ENCODE peak calls at places on chromosomes 4 and X, in six cellular contexts. N, V, Z, O, J and W are unnamed samples.

GRCh38 chr4:89110986-89111832 is at the start of gene TIGD2:
- DNase-seq in J (peak), Z (peak), O (peak), N (peak), V (peak), W (peak)

GRCh38 chr4:15695240-15695699 is 7.6 kb upstream of the BST1 start:
- DNase-seq in V (peak), N (no peak), J (no peak), Z (no peak), O (no peak), W (peak)

GRCh38 chr4:129344058-129344457 is 248.1 kb downstream of the C4orf33 start:
- DNase-seq in Z (peak), V (peak), J (peak), O (no peak), N (peak), W (no peak)

GRCh38 chr4:54109226-54110018 is 9.5 kb downstream of the GSX2 start:
- DNase-seq in V (no peak), N (no peak), J (no peak), O (no peak), Z (no peak), W (no peak)

GRCh38 chrX:97860206-97860605 is 976.5 kb downstream of the RPA4 start:
- DNase-seq in Z (no peak), N (no peak), O (no peak), V (peak), J (no peak), W (no peak)

GRCh38 chr4:136369073-136369472 is 1163.2 kb downstream of the PCDH18 start:
- DNase-seq in V (peak), N (no peak), O (no peak), Z (no peak), J (no peak), W (no peak)

GRCh38 chr4:15657366-15657765 is 2.2 kb upstream of the FBXL5 start:
- DNase-seq in N (no peak), J (no peak), V (no peak), Z (no peak), O (no peak), W (no peak)

GRCh38 chr4:37389369-37389765 is 144.8 kb downstream of the NWD2 start:
- DNase-seq in N (no peak), Z (no peak), O (no peak), J (no peak), V (no peak), W (no peak)

GRCh38 chr4:87422104-87423052 is at the start of gene NUDT9:
- DNase-seq in N (peak), V (peak), J (peak), O (peak), Z (peak), W (peak)
- TF ChIP-seq CTCF in N (peak), V (no peak), J (no peak), O (no peak), Z (no peak), W (no peak)

GRCh38 chrX:107629533-107629909 is 1.2 kb downstream of the PRPS1 start:
- DNase-seq in Z (peak), V (peak), N (peak), J (peak), O (no peak), W (no peak)
- TF ChIP-seq CTCF in Z (peak), V (peak), N (no peak), J (peak), O (no peak), W (peak)

GRCh38 chr4:121464854-121465253 is 84.0 kb upstream of the QRFPR start:
- DNase-seq in J (no peak), Z (no peak), V (no peak), O (no peak), N (no peak), W (no peak)
- TF ChIP-seq CTCF in J (no peak), Z (no peak), V (no peak), O (no peak), N (no peak), W (no peak)

GRCh38 chr4:152309418-152309817 is 226.5 kb downstream of the FBXW7 start:
- DNase-seq in J (peak), O (no peak), Z (peak), N (no peak), V (no peak), W (no peak)

GRCh38 chr4:152308925-152309324 is 227.0 kb downstream of the FBXW7 start:
- DNase-seq in N (no peak), Z (peak), O (no peak), V (no peak), J (no peak), W (no peak)

GRCh38 chr4:152310223-152310622 is 225.7 kb downstream of the FBXW7 start:
- DNase-seq in N (peak), O (no peak), J (no peak), Z (no peak), V (peak), W (peak)

GRCh38 chr4:152304220-152304619 is 231.7 kb downstream of the FBXW7 start:
- DNase-seq in N (peak), J (no peak), O (no peak), V (no peak), Z (no peak), W (no peak)

DNA sequence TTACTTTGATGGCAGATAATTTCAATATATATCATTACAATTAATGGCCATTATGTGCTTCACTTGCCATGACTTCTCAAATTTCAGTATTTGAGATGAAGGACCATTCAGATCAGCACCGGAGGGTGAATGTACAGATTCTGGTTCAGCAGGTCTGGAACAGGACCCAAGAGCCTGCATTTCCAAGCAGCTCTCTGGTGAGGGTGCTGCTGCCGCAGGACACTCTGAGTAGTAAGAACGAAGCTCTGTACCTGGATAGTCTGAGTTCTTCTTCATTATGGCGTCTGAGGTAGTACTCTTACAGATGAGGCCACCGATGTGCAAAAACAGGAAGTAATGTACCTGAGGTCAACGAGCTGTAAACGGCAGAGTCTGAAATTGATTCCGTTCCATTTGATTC is 228.2 kb downstream of the FBXW7 start:
- DNase-seq in N (peak), O (no peak), Z (no peak), V (no peak), J (no peak), W (no peak)
- TF ChIP-seq CTCF in N (no peak), O (no peak), Z (no peak), V (no peak), J (no peak), W (no peak)

GRCh38 chr4:4985036-4985435 is 34.2 kb downstream of the CYTL1 start:
- DNase-seq in V (no peak), O (no peak), J (no peak), Z (no peak), N (no peak), W (no peak)

GRCh38 chr4:4986856-4987255 is 32.4 kb downstream of the CYTL1 start:
- DNase-seq in O (no peak), J (no peak), V (no peak), Z (no peak), N (no peak), W (no peak)

GRCh38 chr4:4987656-4988055 is 31.6 kb downstream of the CYTL1 start:
- DNase-seq in Z (no peak), V (no peak), J (no peak), O (no peak), N (no peak), W (no peak)

GRCh38 chr4:4984186-4984585 is 35.1 kb downstream of the CYTL1 start:
- DNase-seq in J (no peak), O (no peak), N (no peak), Z (no peak), V (no peak), W (no peak)

DNA sequence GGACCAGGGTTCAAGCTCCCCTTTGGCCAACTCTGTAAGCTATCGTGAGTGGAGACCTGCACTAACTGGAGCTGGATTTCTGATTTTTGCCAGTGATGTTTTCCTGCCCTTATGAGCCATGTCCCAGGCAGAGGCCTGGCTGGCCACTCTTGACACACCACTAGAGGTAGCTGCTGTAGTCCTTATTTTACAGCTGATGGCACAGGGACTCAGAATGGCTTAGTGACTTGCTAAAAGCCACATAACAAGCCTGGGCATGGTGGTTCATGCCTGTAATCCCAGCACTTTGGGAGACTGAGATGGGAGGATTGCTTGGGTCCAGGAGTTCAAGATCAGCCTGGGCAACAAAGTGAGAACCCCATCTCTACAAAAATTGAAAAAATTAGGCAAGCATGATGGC is 33.4 kb downstream of the CYTL1 start:
- DNase-seq in N (no peak), V (no peak), Z (no peak), O (no peak), J (no peak), W (no peak)
- TF ChIP-seq CTCF in N (no peak), V (peak), Z (peak), O (no peak), J (peak), W (peak)

GRCh38 chr4:122383341-122383740 is 4.5 kb downstream of the ADAD1 start:
- DNase-seq in V (no peak), J (no peak), N (no peak), O (no peak), Z (no peak), W (no peak)

GRCh38 chr4:122377352-122377751 is 1.5 kb upstream of the ADAD1 start:
- DNase-seq in Z (no peak), O (no peak), V (no peak), N (no peak), J (no peak), W (no peak)

GRCh38 chr4:122384245-122384644 is 5.4 kb downstream of the ADAD1 start:
- DNase-seq in Z (no peak), O (no peak), J (no peak), N (no peak), V (no peak), W (no peak)

GRCh38 chr4:122379239-122379638 is 428 bp downstream of the ADAD1 start:
- DNase-seq in Z (peak), V (no peak), O (no peak), N (no peak), J (no peak), W (no peak)

DNA sequence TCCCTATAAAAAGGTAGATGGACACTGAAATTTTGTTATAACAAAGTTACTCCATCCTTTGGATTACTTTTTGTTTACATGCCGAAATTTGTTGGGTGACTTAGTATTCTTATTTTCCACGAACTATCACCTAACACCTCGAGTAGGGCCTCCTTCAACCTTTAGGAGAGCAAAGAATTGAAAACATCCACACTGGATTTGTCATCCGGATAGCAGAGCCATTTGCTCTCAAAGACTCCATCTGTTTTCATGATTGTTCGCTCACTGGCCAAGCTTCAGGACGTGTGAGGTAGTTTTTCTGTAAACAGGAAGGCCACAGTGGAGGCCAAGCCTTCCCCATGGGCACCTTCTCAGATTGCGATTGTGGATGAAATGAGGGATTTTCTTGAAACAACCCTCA is at the start of gene ADAD1:
- DNase-seq in V (no peak), Z (no peak), O (no peak), N (no peak), J (no peak), W (no peak)
- TF ChIP-seq CTCF in V (no peak), Z (no peak), O (no peak), N (no peak), J (no peak), W (no peak)

GRCh38 chr4:154589296-154590197 is 995 bp downstream of the FGA start:
- DNase-seq in O (no peak), V (no peak), J (no peak), N (no peak), Z (no peak), W (no peak)
- TF ChIP-seq CTCF in O (no peak), V (no peak), J (no peak), N (no peak), Z (no peak), W (no peak)

DNA sequence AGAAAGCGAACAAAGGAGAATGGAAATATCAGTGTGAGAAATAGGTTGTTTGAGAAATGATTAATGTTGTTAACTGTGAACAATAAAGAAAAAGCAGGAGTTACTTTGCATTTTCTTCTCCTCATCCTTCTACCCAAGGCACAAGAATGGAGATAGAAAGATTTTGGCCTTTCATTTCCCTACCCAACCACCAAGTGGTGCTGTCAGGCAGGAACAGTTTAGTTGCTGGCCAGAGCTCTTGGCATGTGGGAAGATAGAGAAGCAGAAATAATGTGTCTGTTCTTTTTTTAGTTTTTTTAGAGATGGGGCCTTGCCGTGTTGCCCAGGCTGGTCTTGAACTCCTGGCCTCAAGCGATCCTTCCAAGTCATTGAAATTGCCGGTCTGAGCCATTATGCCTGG is 12.8 kb downstream of the HOPX start:
- DNase-seq in J (no peak), Z (no peak), O (no peak), N (peak), V (no peak), W (no peak)
- TF ChIP-seq CTCF in J (peak), Z (peak), O (peak), N (peak), V (peak), W (no peak)

DNA sequence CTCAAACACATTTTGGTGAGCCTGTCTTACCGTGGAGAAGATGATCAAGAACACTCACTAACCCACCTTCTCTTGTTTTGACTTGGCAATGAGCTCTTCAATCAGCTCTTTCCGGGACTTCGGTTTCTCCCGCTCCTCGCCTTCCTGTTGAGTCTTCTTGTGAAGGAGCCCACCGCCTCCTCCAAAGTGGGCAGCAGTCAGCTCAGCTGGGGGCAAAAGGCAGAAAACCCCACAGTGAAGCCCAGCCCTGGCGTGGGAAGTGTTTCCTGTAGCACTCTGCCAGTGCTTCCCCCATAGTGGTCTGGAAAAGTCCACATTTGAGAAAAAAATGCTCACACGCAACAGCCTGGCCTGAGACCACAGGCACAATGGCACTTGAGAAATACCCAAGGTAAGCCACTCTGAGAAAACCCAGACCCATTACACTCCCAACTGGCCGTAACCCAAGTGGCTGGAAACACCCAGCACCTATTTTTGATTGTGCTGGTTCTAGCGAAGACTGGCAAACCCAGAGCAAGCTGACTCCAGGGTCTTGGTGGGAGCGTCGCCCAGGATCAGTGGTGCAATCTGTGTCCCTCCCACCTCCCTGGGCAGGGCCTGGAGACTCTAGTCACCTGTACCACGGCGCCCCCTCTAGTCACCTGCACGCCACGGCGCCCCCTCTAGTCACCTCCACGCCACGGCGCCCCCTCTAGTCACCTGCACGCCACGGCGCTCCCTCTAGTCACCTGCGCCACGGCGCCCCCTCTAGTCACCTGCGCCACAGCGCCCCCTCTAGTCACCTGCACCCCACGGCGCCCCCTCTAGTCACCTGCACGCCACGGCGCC is 8.6 kb downstream of the NOP14 start:
- DNase-seq in Z (peak), N (peak), V (no peak), J (peak), O (no peak), W (no peak)
- TF ChIP-seq CTCF in Z (no peak), N (peak), V (no peak), J (peak), O (peak), W (no peak)